ENCODE peak calls at places on chromosome 17, in seven cellular contexts. J is IMR-90, H is suprapubic skin, T is cardiac muscle cell, K is epithelial cell of esophagus, V is endodermal cell, G is heart right ventricle. R is an unnamed sample.

GRCh38 chr17:6970992-6971391 is 24.9 kb upstream of the ALOX12 start:
- DNase-seq in J (no peak), H (no peak), T (no peak), K (no peak), V (no peak), G (no peak), R (no peak)

GRCh38 chr17:74531231-74531761 is at the start of gene CD300LB:
- DNase-seq in J (no peak), H (peak; percentile 48), T (no peak), K (no peak), V (peak; percentile 41), G (no peak), R (no peak)

GRCh38 chr17:81666092-81666341 is 388 bp downstream of the OXLD1 start:
- DNase-seq in J (peak; percentile 9), H (no peak), T (no peak), K (no peak), V (no peak), G (no peak), R (peak; percentile 45)

GRCh38 chr17:59627269-59627668 is 7.6 kb downstream of the CLTC start:
- DNase-seq in J (peak; percentile 67), H (no peak), T (no peak), K (no peak), V (no peak), G (no peak), R (peak; percentile 60)

GRCh38 chr17:38926290-38927070 is 1.1 kb downstream of the LASP1NB start:
- DNase-seq in J (no peak), H (no peak), T (peak; percentile 46), K (no peak), V (peak; percentile 38), G (no peak), R (no peak)

GRCh38 chr17:38448208-38448776 is 20.0 kb downstream of the ARHGAP23 start:
- DNase-seq in J (peak; percentile 46), H (no peak), T (no peak), K (peak; percentile 47), V (no peak), G (no peak), R (peak; percentile 66)

GRCh38 chr17:50558955-50559614 is 1.4 kb upstream of the CACNA1G start:
- DNase-seq in J (no peak), H (no peak), T (no peak), K (no peak), V (peak; percentile 95), G (no peak), R (no peak)

GRCh38 chr17:49190932-49191331 is 19.4 kb downstream of the GNGT2 start:
- DNase-seq in J (no peak), H (no peak), T (no peak), K (no peak), V (no peak), G (no peak), R (no peak)

GRCh38 chr17:67328026-67328425 is 38.4 kb downstream of the PSMD12 start:
- DNase-seq in J (no peak), H (no peak), T (no peak), K (no peak), V (no peak), G (no peak), R (no peak)

DNA sequence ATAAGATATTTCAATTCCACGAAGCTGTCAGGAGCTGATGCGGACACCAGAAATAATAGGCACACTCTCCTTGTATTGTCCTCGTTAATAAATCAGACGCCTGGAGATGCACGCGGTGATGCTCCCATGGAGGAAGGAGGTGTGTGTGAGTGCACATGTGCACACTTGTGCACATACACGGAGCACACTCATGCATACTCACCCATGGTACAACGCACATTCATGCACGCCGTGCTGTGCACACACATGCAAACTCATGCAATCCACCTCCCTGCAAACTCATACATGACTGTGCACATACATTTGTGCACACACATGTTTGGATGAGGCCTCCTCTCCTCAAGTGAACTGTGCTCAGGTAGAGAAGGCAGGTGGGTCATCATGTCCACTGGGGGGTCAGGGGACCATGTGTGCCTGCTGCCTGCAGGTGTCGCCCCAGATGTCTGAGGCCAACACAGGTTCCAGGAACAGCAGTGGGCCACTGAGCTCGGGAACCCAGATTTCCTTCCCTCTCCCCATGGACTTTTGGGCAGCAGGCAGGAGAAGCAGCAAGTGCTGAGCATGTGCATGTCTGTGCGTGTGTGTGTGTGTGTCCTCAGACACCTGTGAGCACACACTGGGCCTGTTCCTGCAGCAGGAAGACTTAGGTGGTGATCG is 165.3 kb downstream of the SDK2 start:
- DNase-seq in J (no peak), H (no peak), T (no peak), K (no peak), V (peak; percentile 88), G (no peak), R (no peak)
- TF ChIP-seq CTCF in J (no peak), H (no peak), T (no peak), K (peak; percentile 10), V (peak; percentile 76), G (no peak), R (no peak)

DNA sequence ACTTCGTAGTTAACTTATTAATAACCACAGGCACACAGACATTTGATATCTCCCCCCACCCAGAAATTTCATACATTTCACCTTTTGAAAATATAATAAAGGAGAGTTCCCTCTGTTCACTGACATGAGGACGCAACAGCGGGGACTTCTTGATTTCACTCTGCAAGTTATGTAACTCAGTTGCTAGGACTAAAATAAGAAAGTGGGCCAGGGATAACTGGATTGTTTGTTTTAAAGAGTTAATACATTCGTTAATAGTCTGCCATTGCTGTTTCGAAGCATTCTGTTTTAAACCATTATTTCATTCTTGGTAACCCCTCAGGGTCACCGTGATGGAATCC is 1.2 kb downstream of the RHOT1 start:
- DNase-seq in J (no peak), H (no peak), T (no peak), K (no peak), V (no peak), G (no peak), R (no peak)
- H3K4me3 ChIP-seq in J (no peak overlapping the region), H (peak overlapping the region; percentile 98), T (peak overlapping the region; percentile 79), K (peak overlapping the region; percentile 67), V (peak overlapping the region; percentile 97), G (peak overlapping the region; percentile 80), R (peak overlapping the region; percentile 99)

GRCh38 chr17:36001862-36002603 is 680 bp upstream of the CCL15 start:
- DNase-seq in J (no peak), H (no peak), T (no peak), K (no peak), V (no peak), G (no peak), R (no peak)
- TF ChIP-seq CTCF in J (no peak), H (no peak), T (no peak), K (no peak), V (no peak), G (no peak), R (no peak)

DNA sequence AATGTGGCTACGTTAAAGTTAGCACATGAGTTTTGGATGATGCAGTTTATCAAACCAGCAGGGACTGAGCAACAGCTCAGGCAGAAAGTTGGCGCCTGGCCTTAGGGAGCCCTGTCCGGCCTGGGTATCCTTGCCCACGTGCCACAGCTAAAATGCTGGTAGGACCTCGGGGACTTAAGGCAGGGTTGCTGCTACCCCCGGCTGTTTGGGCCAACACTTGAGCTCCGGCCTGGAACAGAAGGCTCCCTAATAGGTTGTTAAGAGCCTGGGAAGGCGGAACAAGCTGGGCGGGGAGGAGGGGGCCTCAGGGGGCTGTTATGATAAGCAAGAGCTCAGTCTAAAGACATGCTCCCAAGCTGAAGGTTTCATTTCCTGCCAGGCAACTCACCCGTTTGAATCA is 39.7 kb downstream of the CUEDC1 start:
- DNase-seq in J (peak; percentile 28), H (no peak), T (no peak), K (no peak), V (peak; percentile 72), G (peak; percentile 45), R (no peak)
- H3K4me3 ChIP-seq in J (no peak overlapping the region), H (no peak overlapping the region), T (no peak overlapping the region), K (no peak overlapping the region), V (no peak overlapping the region), G (no peak overlapping the region), R (no peak overlapping the region)

GRCh38 chr17:2041561-2042354 is at the start of gene OVCA2:
- DNase-seq in J (peak; percentile 92), H (peak; percentile 95), T (peak; percentile 96), K (peak; percentile 95), V (peak; percentile 100), G (peak; percentile 94), R (peak; percentile 93)
- TF ChIP-seq CTCF in J (peak; percentile 71), H (no peak), T (peak; percentile 58), K (peak; percentile 37), V (peak; percentile 71), G (peak; percentile 68), R (peak; percentile 50)

GRCh38 chr17:68460715-68461114 is 3.4 kb upstream of the WIPI1 start:
- DNase-seq in J (no peak), H (no peak), T (no peak), K (no peak), V (no peak), G (no peak), R (no peak)

GRCh38 chr17:68459030-68459376 is 1.7 kb upstream of the WIPI1 start:
- DNase-seq in J (no peak), H (no peak), T (no peak), K (no peak), V (no peak), G (no peak), R (no peak)

GRCh38 chr17:68461122-68461539 is 3.8 kb upstream of the WIPI1 start:
- DNase-seq in J (no peak), H (no peak), T (no peak), K (peak; percentile 22), V (no peak), G (no peak), R (no peak)

GRCh38 chr17:68461589-68461988 is 4.3 kb upstream of the WIPI1 start:
- DNase-seq in J (no peak), H (no peak), T (no peak), K (no peak), V (peak; percentile 67), G (no peak), R (no peak)

GRCh38 chr17:68460096-68460495 is 2.8 kb upstream of the WIPI1 start:
- DNase-seq in J (no peak), H (no peak), T (no peak), K (no peak), V (no peak), G (no peak), R (no peak)
- H3K4me3 ChIP-seq in J (no peak overlapping the region), H (no peak overlapping the region), T (no peak overlapping the region), K (no peak overlapping the region), V (no peak overlapping the region), G (no peak overlapping the region), R (no peak overlapping the region)